ENCODE peak calls at places on chromosome 4, in six cellular contexts. I, D, M, B, H and P are unnamed samples. For H3K4me1, the result is how much of the 10 kb centered on the place peaks cover.

GRCh38 chr4:75898533-75898932 is 3.7 kb downstream of the PPEF2 start:
- DNase-seq in I (no peak), D (no peak), M (no peak), B (no peak), H (no peak), P (no peak)

GRCh38 chr4:153269223-153269990 is 65.2 kb downstream of the TRIM2 start:
- DNase-seq in I (no peak), D (no peak), M (no peak), B (no peak), H (no peak), P (no peak)

GRCh38 chr4:154491731-154492249 is at the start of gene DCHS2:
- DNase-seq in I (peak), D (peak), M (no peak), B (no peak), H (no peak), P (peak)

GRCh38 chr4:88187766-88188165 is 29.3 kb upstream of the ABCG2 start:
- DNase-seq in I (no peak), D (no peak), M (no peak), B (no peak), H (no peak), P (no peak)

GRCh38 chr4:48899950-48900349 is 6.6 kb downstream of the OCIAD2 start:
- DNase-seq in I (no peak), D (no peak), M (no peak), B (no peak), H (no peak), P (no peak)

GRCh38 chr4:56979674-56980073 is 978 bp downstream of the POLR2B start:
- DNase-seq in I (peak), D (no peak), M (no peak), B (no peak), H (no peak), P (no peak)

GRCh38 chr4:110196871-110197420 is 1.5 kb downstream of the ELOVL6 start:
- DNase-seq in I (peak), D (peak), M (peak), B (no peak), H (peak), P (peak)

GRCh38 chr4:148151797-148152196 is 290.4 kb downstream of the NR3C2 start:
- DNase-seq in I (no peak), D (no peak), M (no peak), B (no peak), H (no peak), P (no peak)

GRCh38 chr4:1780435-1780834 is 12.7 kb upstream of the FGFR3 start:
- DNase-seq in I (no peak), D (no peak), M (no peak), B (no peak), H (no peak), P (no peak)

GRCh38 chr4:76197971-76198410 is 15.6 kb downstream of the SCARB2 start:
- DNase-seq in I (peak), D (peak), M (no peak), B (no peak), H (peak), P (peak)

GRCh38 chr4:70589785-70590184 is 2.3 kb upstream of the AMBN start:
- DNase-seq in I (no peak), D (no peak), M (no peak), B (no peak), H (no peak), P (no peak)

GRCh38 chr4:183408791-183409190 is 35.6 kb upstream of the CDKN2AIP start:
- DNase-seq in I (no peak), D (no peak), M (peak), B (no peak), H (no peak), P (no peak)

GRCh38 chr4:26238782-26239647 is 81.8 kb upstream of the RBPJ start:
- DNase-seq in I (peak), D (no peak), M (no peak), B (no peak), H (no peak), P (no peak)

GRCh38 chr4:158799013-158799770 is 30.4 kb downstream of the FNIP2 start:
- DNase-seq in I (no peak), D (no peak), M (no peak), B (no peak), H (no peak), P (no peak)
- H3K4me1 ChIP-seq in I (under half), D (under half), M (half or more), B (under half), H (under half), P (under half)

DNA sequence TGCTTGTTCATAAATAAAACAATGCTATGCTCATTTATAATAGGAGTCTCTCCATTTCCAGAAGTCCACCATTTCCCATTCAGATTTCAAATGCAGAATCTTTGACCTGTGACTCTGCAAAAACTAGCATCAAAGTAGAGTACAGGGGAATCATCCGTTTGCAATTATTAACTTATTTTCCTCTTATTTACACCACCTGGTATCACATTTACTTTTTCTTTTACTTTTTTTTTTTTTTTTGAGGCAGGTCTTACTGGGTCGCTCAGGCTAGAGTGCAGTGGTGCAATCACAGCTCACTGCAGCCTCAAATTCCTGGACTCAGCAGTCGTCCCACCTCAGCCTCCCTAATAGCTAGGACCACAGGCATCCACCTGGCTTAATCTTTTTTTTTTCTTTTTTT is 37.6 kb downstream of the RBM47 start:
- DNase-seq in I (no peak), D (no peak), M (no peak), B (no peak), H (no peak), P (peak)
- H3K4me1 ChIP-seq in I (under half), D (under half), M (under half), B (under half), H (under half), P (under half)

DNA sequence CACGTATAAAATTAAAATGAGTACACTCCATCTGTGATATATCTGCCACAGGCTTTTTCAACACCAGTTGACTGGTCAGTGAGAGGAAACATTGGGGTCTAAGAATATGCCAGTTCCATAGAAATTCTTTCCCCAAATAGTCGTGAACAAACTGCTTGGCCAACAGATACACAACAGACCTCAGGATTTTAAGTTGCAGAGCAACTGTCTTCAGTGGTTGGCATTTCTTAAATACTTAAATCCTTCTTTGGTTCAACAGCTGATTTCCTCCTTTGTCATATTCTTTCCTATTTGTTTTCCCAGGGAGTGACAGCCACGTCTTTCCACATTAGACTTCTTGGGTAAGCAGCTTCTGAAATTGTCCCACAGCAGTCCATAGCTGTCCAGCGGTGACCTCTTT is 7.0 kb upstream of the DDX60 start:
- DNase-seq in I (no peak), D (no peak), M (no peak), B (no peak), H (no peak), P (no peak)
- H3K4me1 ChIP-seq in I (under half), D (under half), M (under half), B (under half), H (under half), P (under half)

DNA sequence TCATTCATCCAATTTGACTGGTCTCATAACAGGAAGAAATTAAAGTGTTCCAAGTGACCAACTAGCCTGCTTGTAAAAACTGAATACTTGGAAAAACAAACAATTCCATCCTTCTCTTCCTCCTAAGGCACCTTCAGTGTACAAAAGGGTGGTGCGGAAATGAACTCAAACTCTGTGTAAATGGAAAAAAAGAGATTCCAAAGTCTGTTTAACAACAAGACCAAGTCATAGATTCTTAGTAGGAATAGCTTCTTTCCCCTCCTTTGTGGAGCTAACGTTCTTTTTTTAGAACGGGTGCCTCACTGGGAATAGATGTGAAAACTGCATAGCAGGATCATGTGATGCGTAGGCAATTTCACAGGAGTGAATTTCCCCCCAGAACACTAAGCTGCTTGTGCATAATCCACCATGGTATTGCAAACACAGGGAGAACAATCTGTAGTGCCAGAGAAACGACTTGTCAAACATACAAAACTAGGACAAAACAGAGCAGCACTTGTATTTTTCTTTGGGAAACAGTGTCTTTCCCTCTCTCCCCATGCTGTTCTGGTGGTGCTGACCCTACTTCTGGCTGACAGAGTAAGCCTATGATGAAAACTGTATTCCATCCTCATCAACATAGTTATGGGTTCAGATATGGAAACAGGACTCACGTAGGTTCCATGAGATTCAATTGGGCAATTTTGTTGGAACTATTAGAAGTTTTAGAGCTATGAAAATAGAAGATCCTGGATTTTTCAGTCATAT is 13.2 kb upstream of the SOD3 start:
- DNase-seq in I (no peak), D (no peak), M (no peak), B (no peak), H (no peak), P (no peak)
- H3K4me1 ChIP-seq in I (under half), D (under half), M (under half), B (under half), H (under half), P (under half)

DNA sequence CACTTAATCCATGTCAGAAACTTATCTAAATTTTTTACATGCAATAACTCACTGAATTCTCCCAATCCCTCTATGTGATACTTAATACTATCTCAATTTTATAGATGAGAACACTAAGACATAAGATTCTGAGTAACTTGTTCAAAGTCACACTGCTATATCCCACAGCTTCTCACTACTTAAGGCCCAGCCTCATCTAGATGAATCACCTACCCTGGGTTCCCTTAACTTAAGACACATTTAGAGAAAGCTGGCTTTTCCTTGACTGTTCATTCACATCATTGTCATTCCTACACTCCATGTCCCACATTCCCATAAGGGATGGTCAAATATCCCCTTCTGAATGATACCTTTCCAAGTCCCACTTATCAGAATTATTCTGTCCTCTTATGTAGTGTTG is 21.0 kb downstream of the TNIP3 start:
- DNase-seq in I (peak), D (no peak), M (no peak), B (no peak), H (no peak), P (no peak)
- H3K4me1 ChIP-seq in I (half or more), D (under half), M (under half), B (under half), H (under half), P (under half)

DNA sequence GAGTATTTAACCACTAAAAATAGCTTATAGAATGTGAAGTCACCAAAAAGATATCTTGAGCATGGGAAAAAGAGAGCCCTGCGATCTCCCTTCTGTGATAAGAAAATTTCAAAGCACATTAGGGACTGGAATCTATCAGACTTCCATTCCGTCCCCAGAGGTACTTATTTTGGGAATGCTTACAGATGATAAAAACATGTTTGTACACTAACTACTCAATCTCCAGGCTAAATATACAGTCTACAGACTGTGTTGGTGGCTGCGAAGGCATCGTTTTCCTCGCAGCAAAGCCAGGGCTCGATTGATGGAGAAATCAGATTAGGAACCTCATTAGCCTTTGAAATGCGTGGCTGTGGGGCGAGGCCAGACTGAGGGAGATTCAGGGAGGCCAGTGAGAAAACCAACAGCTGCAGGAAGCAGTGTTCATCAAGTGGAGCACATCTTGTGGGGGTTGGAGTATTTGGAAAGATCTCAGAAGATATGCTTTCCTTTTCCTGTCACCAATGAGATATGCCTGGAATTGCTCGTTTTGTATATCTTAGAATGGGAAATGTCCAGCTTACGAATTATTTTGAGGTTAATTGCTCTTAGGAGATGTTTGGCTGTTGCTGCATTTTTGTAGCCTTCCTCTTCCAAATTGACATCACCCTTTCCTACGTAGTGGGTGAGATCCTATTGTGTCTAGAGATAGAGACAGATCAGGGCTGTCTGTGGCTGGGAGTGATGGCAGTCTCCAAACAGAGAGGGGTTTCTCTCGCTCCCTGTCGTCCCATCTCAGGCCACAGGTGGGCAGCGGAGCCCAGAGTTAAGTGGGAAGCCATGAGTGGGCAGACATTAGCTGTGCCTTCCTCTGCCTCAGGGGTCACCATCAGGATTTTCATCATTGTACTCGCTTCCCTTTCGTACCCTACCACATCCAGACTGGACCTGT is 225.0 kb upstream of the FAT1 start:
- DNase-seq in I (peak), D (no peak), M (no peak), B (no peak), H (peak), P (no peak)
- H3K4me1 ChIP-seq in I (under half), D (under half), M (under half), B (under half), H (under half), P (under half)

DNA sequence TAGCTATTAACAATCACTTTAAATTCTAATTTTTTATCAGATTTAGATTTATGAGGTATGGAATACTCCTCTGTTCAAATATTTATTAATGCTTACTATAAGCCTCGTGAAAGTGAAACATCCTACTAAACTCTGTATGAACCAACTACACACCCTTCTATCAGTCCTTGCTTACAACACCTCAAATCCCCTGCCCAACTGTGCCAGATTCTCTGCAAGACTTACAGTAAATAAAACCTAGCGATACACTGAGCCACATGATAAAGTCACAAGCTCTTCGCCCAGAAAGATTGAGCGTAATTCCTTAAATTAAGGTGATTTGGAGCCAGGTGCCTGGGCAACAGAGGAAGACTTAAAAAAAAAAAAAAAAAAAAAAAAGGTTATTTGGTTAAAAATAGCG is 17.3 kb upstream of the C4orf36 start:
- DNase-seq in I (no peak), D (no peak), M (no peak), B (no peak), H (no peak), P (no peak)
- H3K4me1 ChIP-seq in I (under half), D (under half), M (under half), B (under half), H (under half), P (under half)

DNA sequence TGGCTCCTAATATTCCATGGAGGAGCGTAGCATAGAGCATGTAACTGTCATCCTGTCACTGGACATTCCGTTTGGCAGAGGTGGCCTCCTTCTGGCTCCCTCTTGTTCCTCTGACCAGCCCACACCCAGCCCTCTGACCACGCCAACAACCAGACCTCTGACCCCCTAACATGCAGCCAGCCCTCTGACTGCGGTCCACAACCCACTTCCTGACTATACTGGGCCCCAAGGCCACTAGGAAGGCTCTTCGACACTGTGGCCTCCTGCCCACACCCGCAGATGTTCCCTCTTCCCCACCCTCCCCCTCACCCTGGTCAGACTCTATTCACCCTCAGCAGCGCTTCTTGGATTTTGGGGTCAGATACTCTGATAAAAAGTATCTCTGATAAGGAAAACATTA is 141.4 kb downstream of the EVC2 start:
- DNase-seq in I (no peak), D (no peak), M (no peak), B (no peak), H (no peak), P (no peak)
- H3K4me1 ChIP-seq in I (under half), D (under half), M (under half), B (under half), H (under half), P (under half)

DNA sequence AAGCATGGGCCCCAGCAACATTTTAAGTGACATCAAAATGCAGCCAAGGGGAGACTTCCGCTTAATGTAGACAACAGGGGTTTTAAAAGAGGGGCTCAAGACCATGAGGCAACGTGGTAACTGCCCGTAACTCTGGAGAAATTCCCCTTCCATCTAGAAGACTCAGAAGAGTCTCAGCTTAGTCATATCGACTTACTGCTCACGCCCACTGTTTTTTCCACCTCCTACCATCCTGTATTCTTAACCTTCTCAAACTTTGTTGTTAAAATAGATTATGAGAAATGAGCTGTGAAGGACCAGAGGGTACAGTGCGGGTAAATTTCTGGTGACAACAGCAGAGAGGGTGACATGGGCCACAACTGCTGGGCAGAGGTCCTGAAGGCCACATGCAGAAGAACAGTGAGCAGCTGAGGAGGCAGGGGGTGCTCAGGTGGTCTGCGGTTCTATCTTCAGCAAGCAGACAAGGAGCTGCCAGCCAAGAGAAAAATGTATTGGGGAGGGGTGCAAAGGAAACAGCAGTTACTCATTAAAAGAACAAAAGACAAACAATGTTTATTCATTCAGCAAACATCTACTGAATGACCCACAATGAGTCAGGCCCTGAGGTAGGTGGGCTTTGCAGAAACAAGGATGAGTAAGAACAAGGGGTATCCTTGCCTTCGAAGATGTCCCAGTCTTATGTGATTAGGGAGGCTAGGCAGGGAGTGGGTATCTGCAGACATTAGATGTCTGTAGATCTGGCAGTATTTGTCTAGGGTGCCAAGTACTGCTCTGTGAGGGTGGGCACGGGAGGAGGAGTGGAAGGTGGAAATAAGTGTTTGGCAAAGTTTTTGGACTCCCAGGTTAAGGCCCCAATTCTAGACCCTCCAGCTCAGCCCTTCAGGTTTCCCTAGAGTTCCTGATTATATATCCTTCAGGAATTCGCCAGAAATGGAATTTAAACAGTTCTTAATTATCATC is 175.3 kb downstream of the TSPAN5 start:
- DNase-seq in I (peak), D (no peak), M (no peak), B (no peak), H (no peak), P (no peak)
- H3K4me1 ChIP-seq in I (half or more), D (under half), M (under half), B (under half), H (under half), P (under half)